ENCODE peak calls at places on chromosome 5, in five cellular contexts. S, M, I, G and U are unnamed samples.

GRCh38 chr5:135569755-135570452 is 8.9 kb downstream of the CXCL14 start:
- DNase-seq in S (no peak), M (peak; percentile 72), I (peak; percentile 51), G (no peak), U (peak; percentile 18)

GRCh38 chr5:55649963-55650362 is 62.2 kb downstream of the SLC38A9 start:
- DNase-seq in S (no peak), M (no peak), I (no peak), G (no peak), U (no peak)

GRCh38 chr5:110134963-110135935 is 445.5 kb downstream of the MAN2A1 start:
- DNase-seq in S (no peak), M (no peak), I (no peak), G (no peak), U (no peak)

GRCh38 chr5:56102885-56103284 is 108.1 kb upstream of the IL6ST start:
- DNase-seq in S (no peak), M (no peak), I (no peak), G (no peak), U (no peak)

GRCh38 chr5:98108497-98108896 is 665.0 kb upstream of the RGMB start:
- DNase-seq in S (no peak), M (no peak), I (no peak), G (no peak), U (no peak)

GRCh38 chr5:172502969-172503368 is 48.6 kb upstream of the SH3PXD2B start:
- DNase-seq in S (no peak), M (no peak), I (no peak), G (peak; percentile 17), U (no peak)

GRCh38 chr5:179336126-179336870 is 9.0 kb downstream of the ADAMTS2 start:
- DNase-seq in S (no peak), M (no peak), I (no peak), G (no peak), U (no peak)

GRCh38 chr5:91266184-91266705 is 116.9 kb downstream of the ARRDC3 start:
- DNase-seq in S (no peak), M (peak; percentile 34), I (peak; percentile 46), G (no peak), U (peak; percentile 40)

GRCh38 chr5:14977058-14977640 is 105.6 kb upstream of the ANKH start:
- DNase-seq in S (no peak), M (no peak), I (no peak), G (no peak), U (no peak)

GRCh38 chr5:93378073-93378472 is 202.9 kb downstream of the NR2F1-AS1 start:
- DNase-seq in S (no peak), M (no peak), I (no peak), G (no peak), U (no peak)

GRCh38 chr5:123810253-123810652 is 298.3 kb downstream of the CSNK1G3 start:
- DNase-seq in S (no peak), M (peak; percentile 74), I (no peak), G (no peak), U (no peak)

GRCh38 chr5:161406880-161407279 is 139.6 kb downstream of the GABRB2 start:
- DNase-seq in S (no peak), M (peak; percentile 33), I (no peak), G (no peak), U (no peak)

GRCh38 chr5:92421937-92422336 is 1038.8 kb upstream of the ARRDC3 start:
- DNase-seq in S (no peak), M (no peak), I (peak; percentile 31), G (no peak), U (no peak)

DNA sequence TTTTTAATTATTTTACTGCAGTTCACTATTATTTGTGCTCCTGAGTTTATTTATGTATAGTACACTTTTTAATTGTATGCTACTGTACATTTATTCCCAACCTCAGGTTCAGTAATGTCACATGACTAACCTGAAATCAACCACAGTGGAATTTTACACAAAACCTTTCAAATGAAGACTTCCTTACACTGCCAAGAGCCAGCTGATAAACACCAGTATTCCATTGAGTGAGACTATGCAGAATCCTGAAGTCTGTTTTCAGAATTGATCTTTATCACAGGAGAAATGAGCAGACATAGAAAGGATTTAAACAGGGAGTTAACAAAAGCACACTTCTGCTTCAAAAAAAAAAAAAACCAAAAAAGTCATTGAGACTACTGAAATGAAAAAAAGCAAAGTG is 219.5 kb downstream of the PRR16 start:
- DNase-seq in S (no peak), M (no peak), I (no peak), G (no peak), U (no peak)
- H3K4me3 ChIP-seq in S (no peak overlapping the region), M (no peak overlapping the region), I (no peak overlapping the region), G (no peak overlapping the region), U (no peak overlapping the region)

DNA sequence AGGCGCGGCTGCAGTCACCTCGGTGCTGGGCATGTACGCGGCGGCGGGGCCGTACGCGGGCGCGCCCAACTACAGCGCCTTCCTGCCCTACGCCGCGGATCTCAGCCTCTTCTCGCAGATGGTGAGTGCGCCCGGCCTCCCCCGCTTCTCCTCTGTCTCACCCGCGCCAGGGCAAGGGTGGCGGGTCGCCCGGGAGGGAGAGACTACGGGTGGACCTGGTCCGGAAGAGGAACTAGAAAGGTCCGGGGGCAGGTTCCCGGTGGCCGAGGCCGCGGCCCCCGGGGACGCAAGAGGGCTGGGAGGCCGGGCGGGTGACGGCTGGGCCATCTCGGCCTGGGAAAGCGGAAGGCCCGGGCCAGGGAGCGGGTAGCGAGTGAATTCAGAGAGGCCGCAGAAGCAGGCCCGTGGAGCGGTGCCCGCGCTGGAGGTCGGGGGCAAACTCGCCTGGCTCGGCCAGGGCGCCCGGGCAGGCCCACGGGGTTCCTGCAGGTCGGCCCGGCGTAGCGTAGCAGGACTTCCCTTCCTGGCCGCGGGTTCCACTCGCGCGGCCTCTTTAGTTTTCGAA is 711 bp downstream of the IRX1 start:
- DNase-seq in S (no peak), M (peak; percentile 22), I (no peak), G (no peak), U (no peak)
- H3K4me3 ChIP-seq in S (no peak overlapping the region), M (no peak overlapping the region), I (no peak overlapping the region), G (no peak overlapping the region), U (no peak overlapping the region)

DNA sequence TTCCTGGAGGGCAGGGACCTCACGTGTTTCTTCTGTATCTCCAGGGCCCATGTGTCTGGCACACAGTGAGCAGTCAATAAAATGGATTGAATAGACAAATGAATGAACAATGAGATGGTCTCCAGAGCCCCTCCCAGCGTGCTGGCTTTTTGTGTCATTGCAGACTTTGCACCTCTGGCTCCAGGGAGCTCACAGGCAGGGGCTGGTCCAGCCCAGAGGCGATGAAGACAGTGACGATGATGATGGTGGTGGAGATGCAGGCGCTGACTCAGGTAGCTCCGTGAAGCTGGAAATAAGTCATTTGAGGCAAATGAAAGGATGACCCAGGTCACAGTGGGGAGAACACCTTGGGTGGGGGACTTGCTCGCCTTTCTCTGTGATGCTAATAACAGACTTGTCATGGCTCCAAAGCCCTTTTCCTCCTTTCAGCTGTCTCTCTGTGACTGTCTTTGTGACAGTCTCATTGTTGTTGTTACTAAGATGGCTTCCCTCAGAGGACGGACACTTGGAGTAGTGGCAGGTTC is 30.4 kb upstream of the FABP6 start:
- DNase-seq in S (no peak), M (peak; percentile 28), I (no peak), G (no peak), U (no peak)
- H3K4me3 ChIP-seq in S (no peak overlapping the region), M (no peak overlapping the region), I (peak overlapping the region; percentile 40), G (no peak overlapping the region), U (no peak overlapping the region)

GRCh38 chr5:137361275-137361674 is 137.9 kb downstream of the SPOCK1 start:
- DNase-seq in S (no peak), M (no peak), I (no peak), G (no peak), U (no peak)

GRCh38 chr5:137352095-137352494 is 147.0 kb downstream of the SPOCK1 start:
- DNase-seq in S (no peak), M (no peak), I (no peak), G (no peak), U (no peak)

GRCh38 chr5:137359941-137360340 is 139.2 kb downstream of the SPOCK1 start:
- DNase-seq in S (no peak), M (no peak), I (no peak), G (no peak), U (no peak)

GRCh38 chr5:137360607-137361006 is 138.5 kb downstream of the SPOCK1 start:
- DNase-seq in S (no peak), M (no peak), I (no peak), G (no peak), U (no peak)

GRCh38 chr5:137357436-137357835 is 141.7 kb downstream of the SPOCK1 start:
- DNase-seq in S (no peak), M (no peak), I (no peak), G (no peak), U (no peak)
- H3K4me3 ChIP-seq in S (no peak overlapping the region), M (no peak overlapping the region), I (no peak overlapping the region), G (no peak overlapping the region), U (no peak overlapping the region)

GRCh38 chr5:76524101-76524835 is 98.9 kb downstream of the F2RL2 start:
- DNase-seq in S (no peak), M (no peak), I (no peak), G (no peak), U (no peak)
- H3K4me3 ChIP-seq in S (no peak overlapping the region), M (no peak overlapping the region), I (no peak overlapping the region), G (no peak overlapping the region), U (no peak overlapping the region)

GRCh38 chr5:80238778-80239679 is 16.8 kb downstream of the SERINC5 start:
- DNase-seq in S (no peak), M (no peak), I (no peak), G (peak; percentile 50), U (peak; percentile 63)
- H3K4me3 ChIP-seq in S (no peak overlapping the region), M (no peak overlapping the region), I (no peak overlapping the region), G (no peak overlapping the region), U (peak overlapping the region; percentile 2)

DNA sequence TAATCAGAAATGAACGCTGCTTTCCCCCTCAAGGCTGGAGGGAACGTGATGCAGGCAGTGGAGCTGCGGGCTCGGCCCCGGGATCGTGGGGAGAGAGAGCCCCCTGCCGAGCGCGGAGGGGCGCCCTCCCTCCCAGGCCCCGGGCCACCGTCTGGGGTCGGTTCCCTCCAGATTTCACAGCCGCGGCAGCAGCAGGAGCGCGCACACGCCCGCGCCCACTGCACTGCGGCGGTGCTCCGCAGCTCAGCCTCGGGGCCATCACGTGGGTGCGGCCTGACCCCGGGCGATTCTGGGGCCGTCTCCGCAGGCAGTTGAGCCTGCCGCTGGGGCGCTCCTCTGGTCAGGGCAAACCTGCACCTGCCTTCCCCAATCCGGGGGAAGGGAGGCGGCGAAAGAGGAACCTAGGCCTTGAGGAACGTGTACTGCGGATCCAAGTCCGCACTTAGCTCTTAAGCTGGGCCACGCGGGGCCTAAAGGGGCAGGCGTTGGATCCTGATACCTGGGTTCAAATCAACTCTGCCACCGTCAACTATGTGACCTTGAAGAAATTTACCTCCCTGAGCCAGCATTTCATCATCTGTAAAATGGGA is 9.4 kb upstream of the DELE1 start:
- DNase-seq in S (no peak), M (peak; percentile 63), I (no peak), G (peak; percentile 37), U (no peak)
- H3K4me3 ChIP-seq in S (peak overlapping the region; percentile 26), M (peak overlapping the region; percentile 27), I (peak overlapping the region; percentile 18), G (peak overlapping the region; percentile 21), U (no peak overlapping the region)

GRCh38 chr5:88503065-88503394 is 234.4 kb upstream of the TMEM161B start:
- DNase-seq in S (no peak), M (no peak), I (no peak), G (no peak), U (no peak)
- H3K4me3 ChIP-seq in S (peak overlapping the region; percentile 75), M (no peak overlapping the region), I (no peak overlapping the region), G (peak overlapping the region; percentile 27), U (no peak overlapping the region)